ENCODE peak calls at places on chromosomes 1 and 21, in four cellular contexts. One of them, this sample, is unnamed.

GRCh38 chr21:37266515-37267221 is 466 bp downstream of the VPS26C start:
- DNase-seq in mammary epithelial cell: no peak
- DNase-seq in AG04449: no peak
- DNase-seq in cardiac fibroblast: peak
- DNase-seq in this sample: no peak

GRCh38 chr1:193275773-193276172 is 89.4 kb upstream of the B3GALT2 start:
- DNase-seq in AG04449: no peak
- DNase-seq in mammary epithelial cell: no peak
- DNase-seq in cardiac fibroblast: no peak
- DNase-seq in this sample: no peak

GRCh38 chr1:43531906-43532584 is 1.4 kb downstream of the PTPRF start:
- DNase-seq in cardiac fibroblast: no peak
- DNase-seq in mammary epithelial cell: no peak
- DNase-seq in AG04449: no peak
- DNase-seq in this sample: no peak

GRCh38 chr1:6330410-6330827 is 63.1 kb downstream of the ACOT7 start:
- DNase-seq in cardiac fibroblast: peak
- DNase-seq in AG04449: peak
- DNase-seq in mammary epithelial cell: no peak
- DNase-seq in this sample: no peak

GRCh38 chr1:47927165-47927564 is 70.0 kb downstream of the TRABD2B start:
- DNase-seq in mammary epithelial cell: no peak
- DNase-seq in cardiac fibroblast: no peak
- DNase-seq in AG04449: no peak
- DNase-seq in this sample: peak

GRCh38 chr1:222090103-222090502 is 348.2 kb upstream of the DUSP10 start:
- DNase-seq in cardiac fibroblast: no peak
- DNase-seq in AG04449: peak
- DNase-seq in mammary epithelial cell: peak
- DNase-seq in this sample: peak

GRCh38 chr1:92259350-92259749 is 39.4 kb downstream of the GLMN start:
- DNase-seq in cardiac fibroblast: peak
- DNase-seq in AG04449: no peak
- DNase-seq in mammary epithelial cell: peak
- DNase-seq in this sample: peak

GRCh38 chr1:45442272-45442671 is 48.7 kb downstream of the TESK2 start:
- DNase-seq in mammary epithelial cell: peak
- DNase-seq in cardiac fibroblast: peak
- DNase-seq in AG04449: peak
- DNase-seq in this sample: peak

GRCh38 chr1:169238506-169238905 is 129.1 kb downstream of the NME7 start:
- DNase-seq in AG04449: no peak
- DNase-seq in mammary epithelial cell: peak
- DNase-seq in cardiac fibroblast: peak
- DNase-seq in this sample: peak

GRCh38 chr1:97017895-97018294 is 296.3 kb downstream of the PTBP2 start:
- DNase-seq in mammary epithelial cell: no peak
- DNase-seq in cardiac fibroblast: no peak
- DNase-seq in AG04449: no peak
- DNase-seq in this sample: peak

GRCh38 chr1:190001187-190001586 is 476.5 kb downstream of the BRINP3 start:
- DNase-seq in cardiac fibroblast: no peak
- DNase-seq in AG04449: no peak
- DNase-seq in mammary epithelial cell: no peak
- DNase-seq in this sample: peak

GRCh38 chr1:1619917-1620361 is 4.6 kb downstream of the MIB2 start:
- DNase-seq in cardiac fibroblast: peak
- DNase-seq in AG04449: no peak
- DNase-seq in mammary epithelial cell: no peak
- DNase-seq in this sample: no peak

GRCh38 chr1:156356875-156357534 is 12.0 kb upstream of the RHBG start:
- DNase-seq in cardiac fibroblast: peak
- DNase-seq in mammary epithelial cell: peak
- DNase-seq in AG04449: no peak
- DNase-seq in this sample: peak

GRCh38 chr1:25523512-25523911 is 19.9 kb upstream of the LDLRAP1 start:
- DNase-seq in cardiac fibroblast: peak
- DNase-seq in AG04449: no peak
- DNase-seq in mammary epithelial cell: no peak
- DNase-seq in this sample: peak

GRCh38 chr1:91736999-91737615 is 148.8 kb downstream of the TGFBR3 start:
- DNase-seq in AG04449: no peak
- DNase-seq in cardiac fibroblast: peak
- DNase-seq in mammary epithelial cell: peak
- DNase-seq in this sample: peak

GRCh38 chr1:104380003-104380402 is 630.3 kb downstream of the AMY1C start:
- DNase-seq in AG04449: no peak
- DNase-seq in cardiac fibroblast: no peak
- DNase-seq in mammary epithelial cell: no peak
- DNase-seq in this sample: no peak

GRCh38 chr1:1418464-1419362 is 2.4 kb downstream of the ANKRD65 start:
- DNase-seq in AG04449: no peak
- DNase-seq in cardiac fibroblast: no peak
- DNase-seq in mammary epithelial cell: no peak
- DNase-seq in this sample: no peak

GRCh38 chr1:228937851-228938247 is 202.6 kb downstream of the RHOU start:
- DNase-seq in cardiac fibroblast: no peak
- DNase-seq in AG04449: no peak
- DNase-seq in mammary epithelial cell: no peak
- DNase-seq in this sample: no peak

GRCh38 chr21:41962425-41962966 is 8.7 kb upstream of the C2CD2 start:
- DNase-seq in AG04449: no peak
- DNase-seq in mammary epithelial cell: no peak
- DNase-seq in cardiac fibroblast: no peak
- DNase-seq in this sample: no peak

GRCh38 chr1:180800945-180801344 is 111.8 kb upstream of the KIAA1614 start:
- DNase-seq in AG04449: no peak
- DNase-seq in cardiac fibroblast: no peak
- DNase-seq in mammary epithelial cell: no peak
- DNase-seq in this sample: no peak

GRCh38 chr1:84885469-84885868 is 7.5 kb downstream of the LPAR3 start:
- DNase-seq in AG04449: no peak
- DNase-seq in mammary epithelial cell: no peak
- DNase-seq in cardiac fibroblast: no peak
- DNase-seq in this sample: no peak

GRCh38 chr1:202007703-202008489 is 2.5 kb upstream of the ELF3 start:
- DNase-seq in cardiac fibroblast: no peak
- DNase-seq in AG04449: no peak
- DNase-seq in mammary epithelial cell: peak
- DNase-seq in this sample: peak

GRCh38 chr1:153774780-153775431 is at the start of gene SLC27A3:
- DNase-seq in mammary epithelial cell: peak
- DNase-seq in cardiac fibroblast: peak
- DNase-seq in AG04449: no peak
- DNase-seq in this sample: peak

GRCh38 chr1:235622933-235623790 is 26.4 kb downstream of the GNG4 start:
- DNase-seq in mammary epithelial cell: no peak
- DNase-seq in AG04449: no peak
- DNase-seq in cardiac fibroblast: no peak
- DNase-seq in this sample: no peak

GRCh38 chr1:27590917-27591508 is 12.9 kb downstream of the AHDC1 start:
- DNase-seq in mammary epithelial cell: no peak
- DNase-seq in AG04449: no peak
- DNase-seq in cardiac fibroblast: no peak
- DNase-seq in this sample: no peak

GRCh38 chr1:163048970-163049680 is 20.0 kb upstream of the RGS4 start:
- DNase-seq in cardiac fibroblast: no peak
- DNase-seq in mammary epithelial cell: no peak
- DNase-seq in AG04449: no peak
- DNase-seq in this sample: no peak

GRCh38 chr1:52677407-52677806 is 20.7 kb downstream of the COA7 start:
- DNase-seq in AG04449: no peak
- DNase-seq in mammary epithelial cell: no peak
- DNase-seq in cardiac fibroblast: no peak
- DNase-seq in this sample: no peak

GRCh38 chr1:36175137-36176095 is 19.5 kb downstream of the MAP7D1 start:
- DNase-seq in AG04449: no peak
- DNase-seq in mammary epithelial cell: no peak
- DNase-seq in cardiac fibroblast: peak
- DNase-seq in this sample: no peak

GRCh38 chr1:212959266-212960220 is 9.2 kb downstream of the VASH2 start:
- DNase-seq in cardiac fibroblast: no peak
- DNase-seq in mammary epithelial cell: no peak
- DNase-seq in AG04449: no peak
- DNase-seq in this sample: no peak

GRCh38 chr1:212678456-212679410 is 20.9 kb downstream of the BATF3 start:
- DNase-seq in mammary epithelial cell: no peak
- DNase-seq in AG04449: no peak
- DNase-seq in cardiac fibroblast: no peak
- DNase-seq in this sample: no peak

GRCh38 chr1:19066248-19066873 is 109.9 kb upstream of the IFFO2 start:
- DNase-seq in cardiac fibroblast: peak
- DNase-seq in mammary epithelial cell: peak
- DNase-seq in AG04449: no peak
- DNase-seq in this sample: peak

GRCh38 chr1:33712176-33712575 is 151.7 kb upstream of the HMGB4 start:
- DNase-seq in mammary epithelial cell: no peak
- DNase-seq in cardiac fibroblast: no peak
- DNase-seq in AG04449: no peak
- DNase-seq in this sample: no peak

GRCh38 chr21:43829575-43830119 is 35.4 kb upstream of the AGPAT3 start:
- DNase-seq in mammary epithelial cell: no peak
- DNase-seq in cardiac fibroblast: no peak
- DNase-seq in AG04449: no peak
- DNase-seq in this sample: no peak

GRCh38 chr1:7852778-7853177 is at the start of gene UTS2:
- DNase-seq in cardiac fibroblast: no peak
- DNase-seq in AG04449: no peak
- DNase-seq in mammary epithelial cell: no peak
- DNase-seq in this sample: no peak

DNA sequence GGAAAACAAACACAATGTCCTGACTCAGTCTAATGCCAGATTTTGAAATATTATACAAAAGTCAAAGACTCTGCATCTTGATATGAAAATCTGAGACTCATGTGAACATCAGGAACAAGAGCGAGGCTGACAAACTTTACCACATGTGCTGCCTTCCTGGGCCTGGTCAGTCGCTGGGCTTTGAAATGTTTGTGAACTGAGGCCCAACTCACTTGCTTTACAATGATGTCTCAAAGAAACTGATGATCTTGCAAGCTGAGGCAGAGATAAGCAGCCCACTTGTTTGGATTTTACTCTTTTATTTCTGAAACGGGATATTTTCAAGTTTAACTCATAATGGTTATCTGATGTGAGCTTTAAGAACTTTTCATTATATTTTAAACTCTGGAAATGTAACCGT is 2.1 kb downstream of the BCAR3 start:
- DNase-seq in mammary epithelial cell: no peak
- DNase-seq in cardiac fibroblast: peak
- DNase-seq in AG04449: no peak
- DNase-seq in this sample: no peak
- H3K4me3 ChIP-seq in mammary epithelial cell: peak
- H3K4me3 ChIP-seq in cardiac fibroblast: peak
- H3K4me3 ChIP-seq in AG04449: peak
- H3K4me3 ChIP-seq in this sample: peak

DNA sequence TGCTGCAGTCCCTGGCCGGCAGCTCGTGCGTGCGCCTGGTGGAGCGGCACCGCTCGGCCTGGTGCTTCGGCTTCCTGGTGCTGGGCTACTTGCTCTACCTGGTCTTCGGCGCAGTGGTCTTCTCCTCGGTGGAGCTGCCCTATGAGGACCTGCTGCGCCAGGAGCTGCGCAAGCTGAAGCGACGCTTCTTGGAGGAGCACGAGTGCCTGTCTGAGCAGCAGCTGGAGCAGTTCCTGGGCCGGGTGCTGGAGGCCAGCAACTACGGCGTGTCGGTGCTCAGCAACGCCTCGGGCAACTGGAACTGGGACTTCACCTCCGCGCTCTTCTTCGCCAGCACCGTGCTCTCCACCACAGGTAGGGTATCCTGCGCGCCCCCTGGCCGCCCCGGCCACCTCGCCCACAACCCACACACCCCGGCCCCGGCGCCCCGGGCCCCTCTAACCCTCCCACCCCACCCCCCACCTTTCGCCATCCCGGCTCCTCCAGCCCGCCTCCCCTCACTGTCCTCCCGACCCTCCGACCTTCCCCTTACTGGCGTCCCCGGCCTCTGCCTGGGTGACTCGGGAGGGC is 352 bp downstream of the KCNK1 start:
- DNase-seq in mammary epithelial cell: peak
- DNase-seq in AG04449: no peak
- DNase-seq in cardiac fibroblast: peak
- DNase-seq in this sample: peak
- H3K4me3 ChIP-seq in mammary epithelial cell: peak
- H3K4me3 ChIP-seq in AG04449: peak
- H3K4me3 ChIP-seq in cardiac fibroblast: peak
- H3K4me3 ChIP-seq in this sample: peak

GRCh38 chr1:175984057-175984812 is 222.9 kb downstream of the COP1 start:
- DNase-seq in AG04449: no peak
- DNase-seq in mammary epithelial cell: no peak
- DNase-seq in cardiac fibroblast: no peak
- DNase-seq in this sample: no peak
- H3K4me3 ChIP-seq in AG04449: no peak
- H3K4me3 ChIP-seq in mammary epithelial cell: no peak
- H3K4me3 ChIP-seq in cardiac fibroblast: no peak
- H3K4me3 ChIP-seq in this sample: no peak

GRCh38 chr1:14926214-14926613 is 227.3 kb upstream of the TMEM51 start:
- DNase-seq in cardiac fibroblast: no peak
- DNase-seq in AG04449: no peak
- DNase-seq in mammary epithelial cell: no peak
- DNase-seq in this sample: peak

GRCh38 chr1:14928886-14929546 is 224.5 kb upstream of the TMEM51 start:
- DNase-seq in cardiac fibroblast: no peak
- DNase-seq in AG04449: no peak
- DNase-seq in mammary epithelial cell: no peak
- DNase-seq in this sample: no peak

GRCh38 chr1:14925336-14926136 is 228.0 kb upstream of the TMEM51 start:
- DNase-seq in AG04449: no peak
- DNase-seq in cardiac fibroblast: no peak
- DNase-seq in mammary epithelial cell: no peak
- DNase-seq in this sample: peak

GRCh38 chr1:14928412-14928811 is 225.1 kb upstream of the TMEM51 start:
- DNase-seq in cardiac fibroblast: no peak
- DNase-seq in mammary epithelial cell: no peak
- DNase-seq in AG04449: no peak
- DNase-seq in this sample: no peak

DNA sequence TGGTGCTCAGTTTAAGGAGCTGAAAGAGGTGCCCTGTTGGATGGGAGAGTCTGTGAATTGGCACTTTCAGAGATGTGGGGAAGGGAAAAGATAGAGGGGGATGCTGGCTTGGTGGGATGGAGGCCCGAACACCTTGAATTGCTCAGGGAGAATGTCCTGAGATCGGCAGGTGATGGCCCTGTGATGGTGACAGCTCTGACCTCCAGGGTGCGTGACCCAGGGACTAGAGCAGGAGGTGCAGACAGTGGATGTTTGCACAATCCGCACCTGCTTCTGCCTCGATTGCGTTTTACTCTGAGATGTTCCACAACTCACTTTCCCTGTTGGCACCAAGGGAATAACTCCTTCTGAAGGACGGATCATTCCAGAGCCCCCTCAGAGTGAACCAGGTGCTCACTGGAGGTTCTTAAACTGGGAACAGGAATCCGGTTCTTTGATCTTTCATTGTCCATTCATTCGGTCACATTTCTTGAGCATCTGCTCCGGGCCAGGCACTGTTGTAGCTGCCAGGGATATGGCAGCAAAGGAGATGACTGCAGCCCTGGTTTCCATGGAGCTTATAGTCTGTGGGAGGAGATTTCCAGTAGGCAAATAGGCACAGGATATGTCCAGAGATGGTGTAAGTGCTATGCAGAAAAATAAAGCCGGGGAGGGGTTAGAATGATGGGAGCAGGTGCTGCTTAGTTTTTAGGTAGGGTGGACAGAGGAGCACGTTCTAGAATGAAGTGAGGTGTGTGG is 226.6 kb upstream of the TMEM51 start:
- DNase-seq in mammary epithelial cell: no peak
- DNase-seq in AG04449: no peak
- DNase-seq in cardiac fibroblast: no peak
- DNase-seq in this sample: no peak
- H3K4me3 ChIP-seq in mammary epithelial cell: no peak
- H3K4me3 ChIP-seq in AG04449: no peak
- H3K4me3 ChIP-seq in cardiac fibroblast: no peak
- H3K4me3 ChIP-seq in this sample: no peak